ENCODE peak calls at places on chromosomes 6 and 20, in five cellular contexts. One of them, this sample, is unnamed.

GRCh38 chr6:32439708-32440214 is at the start of gene HLA-DRA:
- DNase-seq in right atrium auricular region: no peak
- DNase-seq in Panc1: no peak
- DNase-seq in AG04450: peak; percentile 4
- DNase-seq in A549: no peak
- DNase-seq in this sample: no peak

GRCh38 chr6:70673601-70674000 is 5.9 kb downstream of the SMAP1 start:
- DNase-seq in right atrium auricular region: no peak
- DNase-seq in Panc1: no peak
- DNase-seq in AG04450: no peak
- DNase-seq in A549: no peak
- DNase-seq in this sample: no peak

GRCh38 chr20:38601216-38602184 is at the start of gene ARHGAP40:
- DNase-seq in right atrium auricular region: no peak
- DNase-seq in Panc1: no peak
- DNase-seq in AG04450: no peak
- DNase-seq in A549: no peak
- DNase-seq in this sample: no peak

GRCh38 chr6:125053809-125054208 is 91.6 kb downstream of the RNF217 start:
- DNase-seq in right atrium auricular region: no peak
- DNase-seq in Panc1: no peak
- DNase-seq in AG04450: no peak
- DNase-seq in A549: no peak
- DNase-seq in this sample: no peak

GRCh38 chr20:46111028-46111835 is 6.9 kb upstream of the CD40 start:
- DNase-seq in right atrium auricular region: no peak
- DNase-seq in Panc1: no peak
- DNase-seq in AG04450: no peak
- DNase-seq in A549: no peak
- DNase-seq in this sample: peak; percentile 60

GRCh38 chr6:19554356-19555225 is 282.6 kb upstream of the ID4 start:
- DNase-seq in right atrium auricular region: no peak
- DNase-seq in Panc1: no peak
- DNase-seq in AG04450: no peak
- DNase-seq in A549: no peak
- DNase-seq in this sample: no peak

GRCh38 chr6:142030115-142030619 is 102.6 kb upstream of the GJE1 start:
- DNase-seq in right atrium auricular region: no peak
- DNase-seq in Panc1: no peak
- DNase-seq in AG04450: no peak
- DNase-seq in A549: no peak
- DNase-seq in this sample: no peak

GRCh38 chr6:7276199-7276524 is 36.8 kb downstream of the SSR1 start:
- DNase-seq in right atrium auricular region: no peak
- DNase-seq in Panc1: no peak
- DNase-seq in AG04450: no peak
- DNase-seq in A549: no peak
- DNase-seq in this sample: no peak

GRCh38 chr20:31547720-31548298 is 33.6 kb downstream of the HM13 start:
- DNase-seq in right atrium auricular region: no peak
- DNase-seq in Panc1: no peak
- DNase-seq in AG04450: no peak
- DNase-seq in A549: no peak
- DNase-seq in this sample: no peak

GRCh38 chr6:170245233-170245992 is 45.5 kb downstream of the DLL1 start:
- DNase-seq in right atrium auricular region: no peak
- DNase-seq in Panc1: no peak
- DNase-seq in AG04450: no peak
- DNase-seq in A549: no peak
- DNase-seq in this sample: no peak

GRCh38 chr6:307065-307814 is 15.0 kb downstream of the DUSP22 start:
- DNase-seq in right atrium auricular region: no peak
- DNase-seq in Panc1: no peak
- DNase-seq in AG04450: no peak
- DNase-seq in A549: no peak
- DNase-seq in this sample: no peak

GRCh38 chr6:87210979-87211378 is 55.6 kb downstream of the ZNF292 start:
- DNase-seq in right atrium auricular region: no peak
- DNase-seq in Panc1: no peak
- DNase-seq in AG04450: no peak
- DNase-seq in A549: no peak
- DNase-seq in this sample: no peak

GRCh38 chr6:71531006-71531405 is 242.4 kb downstream of the OGFRL1 start:
- DNase-seq in right atrium auricular region: no peak
- DNase-seq in Panc1: no peak
- DNase-seq in AG04450: no peak
- DNase-seq in A549: no peak
- DNase-seq in this sample: no peak

GRCh38 chr6:41970436-41970846 is 28.8 kb upstream of the CCND3 start:
- DNase-seq in right atrium auricular region: peak; percentile 59
- DNase-seq in Panc1: no peak
- DNase-seq in AG04450: no peak
- DNase-seq in A549: peak; percentile 25
- DNase-seq in this sample: no peak

GRCh38 chr20:51700809-51701285 is 67.3 kb downstream of the ATP9A start:
- DNase-seq in right atrium auricular region: no peak
- DNase-seq in Panc1: no peak
- DNase-seq in AG04450: no peak
- DNase-seq in A549: peak; percentile 52
- DNase-seq in this sample: no peak

GRCh38 chr6:28354688-28355554 is 5.2 kb downstream of the ZKSCAN3 start:
- DNase-seq in right atrium auricular region: no peak
- DNase-seq in Panc1: no peak
- DNase-seq in AG04450: no peak
- DNase-seq in A549: no peak
- DNase-seq in this sample: no peak
- H3K27ac ChIP-seq in right atrium auricular region: peak overlapping the region; percentile 84
- H3K27ac ChIP-seq in Panc1: peak overlapping the region; percentile 97
- H3K27ac ChIP-seq in AG04450: peak overlapping the region; percentile 47
- H3K27ac ChIP-seq in A549: peak overlapping the region; percentile 87
- H3K27ac ChIP-seq in this sample: peak overlapping the region; percentile 22

DNA sequence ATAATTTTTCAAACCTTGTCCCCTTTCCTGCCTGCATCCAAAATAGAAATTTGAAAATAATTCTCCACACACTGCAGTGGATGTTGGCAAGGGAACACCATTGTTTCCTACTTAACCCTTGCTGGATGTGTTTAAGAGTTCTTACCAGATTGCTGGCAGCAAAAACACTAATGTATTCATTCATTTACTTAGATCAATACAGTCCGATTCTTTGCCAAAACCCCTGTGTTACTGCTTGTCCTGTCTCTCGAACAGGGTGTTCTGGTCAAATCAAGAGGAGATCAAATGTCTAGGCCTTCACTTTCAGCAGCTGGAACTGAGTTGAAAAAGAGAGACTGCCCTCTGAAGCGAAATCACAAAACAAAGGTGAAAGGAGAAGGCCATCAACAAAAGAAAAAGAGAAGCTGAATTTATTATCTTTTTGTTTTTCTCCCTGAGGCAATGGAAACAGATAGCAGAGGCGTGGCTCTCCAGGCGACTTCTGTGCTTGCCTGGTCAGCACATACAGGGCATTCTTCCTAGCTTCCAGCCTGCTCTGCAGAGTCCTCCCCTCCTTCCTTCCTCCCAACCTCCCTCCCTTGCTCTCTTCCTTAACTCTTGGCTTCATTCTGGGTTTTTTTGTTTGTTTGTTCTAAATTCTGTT is 44.1 kb upstream of the GCM1 start:
- DNase-seq in right atrium auricular region: no peak
- DNase-seq in Panc1: no peak
- DNase-seq in AG04450: no peak
- DNase-seq in A549: no peak
- DNase-seq in this sample: no peak
- TF ChIP-seq CTCF in right atrium auricular region: no peak
- TF ChIP-seq CTCF in Panc1: no peak
- TF ChIP-seq CTCF in AG04450: no peak
- TF ChIP-seq CTCF in A549: no peak
- TF ChIP-seq CTCF in this sample: no peak

GRCh38 chr6:79399499-79399898 is 137.7 kb downstream of the LCA5 start:
- DNase-seq in right atrium auricular region: no peak
- DNase-seq in Panc1: no peak
- DNase-seq in AG04450: no peak
- DNase-seq in A549: no peak
- DNase-seq in this sample: no peak
- H3K27ac ChIP-seq in right atrium auricular region: no peak overlapping the region
- H3K27ac ChIP-seq in Panc1: no peak overlapping the region
- H3K27ac ChIP-seq in AG04450: no peak overlapping the region
- H3K27ac ChIP-seq in A549: no peak overlapping the region
- H3K27ac ChIP-seq in this sample: no peak overlapping the region

DNA sequence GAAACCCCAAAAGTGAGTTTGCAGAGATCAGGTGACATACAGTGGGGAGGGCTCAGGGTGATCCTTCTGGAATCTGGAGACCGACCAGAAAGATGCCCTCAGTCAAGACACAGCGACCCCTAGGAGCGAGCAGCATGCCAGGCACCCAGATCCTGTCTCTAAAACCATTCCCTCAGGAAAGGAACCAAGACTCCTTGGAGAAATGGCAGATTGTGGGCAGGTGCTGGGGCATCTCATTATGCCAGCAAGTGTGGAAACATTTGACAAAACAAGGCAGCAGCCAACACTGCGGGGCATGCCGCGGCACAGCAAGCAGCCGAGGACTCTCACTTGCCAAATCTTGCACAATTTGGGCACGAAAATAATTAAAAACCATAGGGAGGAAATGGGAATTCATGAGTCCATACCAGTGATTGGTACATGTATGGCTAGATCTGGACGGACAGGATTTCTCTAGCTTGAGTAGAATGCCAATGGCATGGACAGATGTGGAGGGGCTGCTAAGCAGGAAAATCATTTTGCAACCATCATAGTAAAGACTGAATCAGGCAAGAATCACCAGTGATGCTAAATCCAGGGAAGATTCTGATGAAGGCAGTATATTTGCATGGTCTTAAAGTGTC is 76.9 kb downstream of the GINS1 start:
- DNase-seq in right atrium auricular region: no peak
- DNase-seq in Panc1: no peak
- DNase-seq in AG04450: no peak
- DNase-seq in A549: no peak
- DNase-seq in this sample: no peak
- TF ChIP-seq CTCF in right atrium auricular region: no peak
- TF ChIP-seq CTCF in Panc1: no peak
- TF ChIP-seq CTCF in AG04450: no peak
- TF ChIP-seq CTCF in A549: no peak
- TF ChIP-seq CTCF in this sample: no peak